ENCODE peak calls at places on chromosomes 6 and 20, in five cellular contexts. I, B, G, F and D are unnamed samples.

GRCh38 chr20:62122659-62123449 is 579 bp downstream of the LSM14B start:
- DNase-seq in I (peak), B (no peak), G (no peak), F (peak), D (peak)

GRCh38 chr6:3324262-3324942 is 65.7 kb downstream of the PSMG4 start:
- DNase-seq in I (no peak), B (no peak), G (peak), F (peak), D (peak)

GRCh38 chr6:105178110-105178509 is 1.7 kb downstream of the POPDC3 start:
- DNase-seq in I (no peak), B (no peak), G (no peak), F (no peak), D (peak)

GRCh38 chr6:16466778-16467177 is 228.4 kb downstream of the GMPR start:
- DNase-seq in I (no peak), B (no peak), G (no peak), F (no peak), D (no peak)

GRCh38 chr6:133502451-133503259 is 261.5 kb downstream of the EYA4 start:
- DNase-seq in I (no peak), B (no peak), G (peak), F (no peak), D (peak)

GRCh38 chr6:138677538-138677937 is 96.0 kb upstream of the CCDC28A start:
- DNase-seq in I (no peak), B (no peak), G (no peak), F (no peak), D (no peak)

GRCh38 chr6:47680056-47680455 is 18.3 kb upstream of the ADGRF4 start:
- DNase-seq in I (no peak), B (no peak), G (no peak), F (no peak), D (no peak)

GRCh38 chr6:95578106-95578410 is 723 bp downstream of the MANEA start:
- DNase-seq in I (no peak), B (no peak), G (no peak), F (no peak), D (no peak)

GRCh38 chr6:41640436-41640835 is 2.2 kb downstream of the MDFI start:
- DNase-seq in I (no peak), B (no peak), G (peak), F (no peak), D (no peak)

GRCh38 chr6:34235605-34236422 is 859 bp upstream of the HMGA1 start:
- DNase-seq in I (peak), B (peak), G (no peak), F (peak), D (no peak)

GRCh38 chr6:30325150-30325872 is 1.4 kb upstream of the TRIM39 start:
- DNase-seq in I (no peak), B (peak), G (no peak), F (no peak), D (peak)

GRCh38 chr6:34249469-34250370 is 914 bp upstream of the SMIM29 start:
- DNase-seq in I (no peak), B (no peak), G (no peak), F (no peak), D (no peak)

GRCh38 chr20:52105045-52105572 is 86.5 kb downstream of the ZFP64 start:
- DNase-seq in I (peak), B (no peak), G (no peak), F (no peak), D (no peak)

GRCh38 chr20:47346172-47346571 is 10.3 kb downstream of the ZMYND8 start:
- DNase-seq in I (no peak), B (no peak), G (no peak), F (no peak), D (no peak)

GRCh38 chr6:912871-913663 is 220.1 kb upstream of the EXOC2 start:
- DNase-seq in I (peak), B (no peak), G (no peak), F (no peak), D (peak)

GRCh38 chr6:41966961-41967311 is 25.3 kb upstream of the CCND3 start:
- DNase-seq in I (no peak), B (no peak), G (peak), F (no peak), D (no peak)